ENCODE peak calls at places on chromosomes 3 and 15, in seven cellular contexts. Y is hepatocyte, W is lower lobe of right lung, Z is aorta, E is sigmoid colon, U is ovary, C is gastrocnemius medialis. M is an unnamed sample. For H3K9me3 and H3K4me1, the result is how much of the 10 kb centered on the place peaks cover.

GRCh38 chr15:63583027-63583426 is 14.2 kb upstream of the FBXL22 start:
- DNase-seq in Y (no peak), W (no peak), Z (no peak), E (no peak), U (no peak), C (no peak), M (no peak)

GRCh38 chr3:111882799-111883198 is 23.7 kb downstream of the PHLDB2 start:
- DNase-seq in Y (no peak), W (no peak), Z (no peak), E (no peak), U (no peak), C (no peak), M (no peak)

GRCh38 chr3:150454085-150454484 is 46.0 kb downstream of the TSC22D2 start:
- DNase-seq in Y (no peak), W (no peak), Z (no peak), E (no peak), U (no peak), C (no peak), M (no peak)

GRCh38 chr15:40845511-40846284 is 1.9 kb downstream of the SPINT1 start:
- DNase-seq in Y (peak), W (peak), Z (peak), E (no peak), U (no peak), C (no peak), M (no peak)

GRCh38 chr3:118607915-118608820 is 426.5 kb downstream of the IGSF11 start:
- DNase-seq in Y (no peak), W (no peak), Z (no peak), E (no peak), U (no peak), C (no peak), M (no peak)

GRCh38 chr15:85000937-85001336 is 19.3 kb downstream of the PDE8A start:
- DNase-seq in Y (no peak), W (no peak), Z (no peak), E (no peak), U (no peak), C (no peak), M (no peak)

GRCh38 chr15:70690012-70690411 is 73.3 kb downstream of the UACA start:
- DNase-seq in Y (no peak), W (no peak), Z (no peak), E (no peak), U (no peak), C (no peak), M (no peak)

GRCh38 chr15:65101418-65101890 is 13.5 kb downstream of the UBAP1L start:
- DNase-seq in Y (peak), W (peak), Z (peak), E (peak), U (peak), C (peak), M (peak)

GRCh38 chr3:73498764-73499622 is 125.7 kb downstream of the PDZRN3 start:
- DNase-seq in Y (no peak), W (no peak), Z (no peak), E (no peak), U (no peak), C (no peak), M (no peak)

GRCh38 chr3:54703906-54704305 is 224.0 kb downstream of the LRTM1 start:
- DNase-seq in Y (no peak), W (no peak), Z (no peak), E (no peak), U (no peak), C (no peak), M (no peak)

GRCh38 chr15:75673426-75674247 is 25.9 kb downstream of the SNX33 start:
- DNase-seq in Y (peak), W (peak), Z (peak), E (peak), U (peak), C (peak), M (peak)

GRCh38 chr3:67018789-67019525 is 20.9 kb downstream of the KBTBD8 start:
- DNase-seq in Y (no peak), W (no peak), Z (no peak), E (no peak), U (no peak), C (no peak), M (no peak)

GRCh38 chr3:149448331-149448831 is 26.1 kb upstream of the TM4SF4 start:
- DNase-seq in Y (no peak), W (no peak), Z (no peak), E (no peak), U (no peak), C (no peak), M (no peak)

GRCh38 chr3:59605318-59605717 is 555.5 kb upstream of the CFAP20DC start:
- DNase-seq in Y (no peak), W (no peak), Z (no peak), E (no peak), U (no peak), C (no peak), M (no peak)

GRCh38 chr3:194928183-194928736 is 242.6 kb downstream of the FAM43A start:
- DNase-seq in Y (peak), W (no peak), Z (no peak), E (no peak), U (no peak), C (no peak), M (no peak)

GRCh38 chr3:20391628-20392027 is 205.6 kb upstream of the SGO1 start:
- DNase-seq in Y (no peak), W (no peak), Z (no peak), E (no peak), U (no peak), C (no peak), M (no peak)

GRCh38 chr3:181326637-181327223 is 337.2 kb upstream of the DNAJC19 start:
- DNase-seq in Y (peak), W (no peak), Z (no peak), E (no peak), U (no peak), C (no peak), M (no peak)

GRCh38 chr15:23588268-23588667 is 22.8 kb downstream of the MKRN3 start:
- DNase-seq in Y (no peak), W (no peak), Z (no peak), E (no peak), U (no peak), C (no peak), M (no peak)

GRCh38 chr15:98671060-98672008 is 23.0 kb downstream of the IGF1R start:
- DNase-seq in Y (peak), W (no peak), Z (no peak), E (no peak), U (no peak), C (no peak), M (no peak)

GRCh38 chr15:93210995-93211394 is 122.0 kb upstream of the RGMA start:
- DNase-seq in Y (no peak), W (no peak), Z (no peak), E (no peak), U (no peak), C (peak), M (no peak)

GRCh38 chr3:186772281-186772885 is 11.0 kb upstream of the EIF4A2 start:
- DNase-seq in Y (no peak), W (no peak), Z (no peak), E (no peak), U (no peak), C (no peak), M (no peak)

GRCh38 chr3:98702166-98702565 is 61.0 kb upstream of the ST3GAL6 start:
- DNase-seq in Y (no peak), W (no peak), Z (no peak), E (no peak), U (no peak), C (no peak), M (no peak)

GRCh38 chr3:178741020-178741419 is 204.8 kb downstream of the KCNMB2 start:
- DNase-seq in Y (no peak), W (no peak), Z (no peak), E (no peak), U (no peak), C (no peak), M (no peak)

GRCh38 chr15:99511865-99512632 is 53.7 kb upstream of the MEF2A start:
- DNase-seq in Y (no peak), W (no peak), Z (no peak), E (no peak), U (no peak), C (peak), M (no peak)

GRCh38 chr15:25019434-25019833 is 64.6 kb downstream of the SNRPN start:
- DNase-seq in Y (no peak), W (no peak), Z (no peak), E (no peak), U (no peak), C (no peak), M (no peak)
- H3K9me3 ChIP-seq in Y (under half), W (half or more), Z (under half), E (under half), U (under half), C (under half), M (half or more)

GRCh38 chr3:31921833-31922232 is 59.2 kb downstream of the OSBPL10 start:
- DNase-seq in Y (no peak), W (no peak), Z (no peak), E (no peak), U (no peak), C (no peak), M (no peak)

GRCh38 chr3:31920310-31920709 is 60.8 kb downstream of the OSBPL10 start:
- DNase-seq in Y (no peak), W (no peak), Z (no peak), E (no peak), U (no peak), C (no peak), M (no peak)

GRCh38 chr3:31924628-31925270 is 56.3 kb downstream of the OSBPL10 start:
- DNase-seq in Y (no peak), W (no peak), Z (no peak), E (no peak), U (no peak), C (no peak), M (no peak)

GRCh38 chr3:31925271-31925630 is 55.8 kb downstream of the OSBPL10 start:
- DNase-seq in Y (no peak), W (no peak), Z (no peak), E (no peak), U (no peak), C (no peak), M (no peak)

GRCh38 chr3:31922962-31923361 is 58.1 kb downstream of the OSBPL10 start:
- DNase-seq in Y (peak), W (no peak), Z (no peak), E (no peak), U (no peak), C (no peak), M (no peak)
- H3K4me1 ChIP-seq in Y (under half), W (under half), Z (under half), E (under half), U (under half), C (under half), M (under half)

GRCh38 chr3:9843715-9844438 is at the start of gene RPUSD3:
- DNase-seq in Y (peak), W (peak), Z (peak), E (peak), U (peak), C (peak), M (peak)
- H3K4me3 ChIP-seq in Y (peak), W (peak), Z (peak), E (peak), U (peak), C (peak), M (peak)

DNA sequence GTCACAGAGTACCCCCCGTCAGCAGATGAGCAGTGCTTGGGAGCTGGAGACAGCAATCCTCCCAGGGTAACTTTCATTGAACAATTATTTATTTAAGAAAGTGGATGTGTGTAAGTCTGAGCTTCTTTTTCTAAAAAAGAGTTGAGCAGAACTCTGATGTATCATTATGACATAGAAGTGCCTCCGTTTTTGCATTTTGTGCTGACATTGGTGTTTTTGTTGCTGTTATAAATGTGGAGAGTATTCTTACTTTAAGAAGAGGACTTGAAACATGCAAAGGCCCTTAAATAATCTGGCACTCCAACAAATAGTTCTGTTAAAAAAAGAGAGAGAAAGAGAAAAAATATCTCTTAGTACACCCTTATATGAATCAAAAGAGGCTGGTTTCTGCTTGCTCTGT is 217.1 kb downstream of the AGBL1 start:
- DNase-seq in Y (no peak), W (no peak), Z (no peak), E (no peak), U (no peak), C (no peak), M (no peak)
- H3K9me3 ChIP-seq in Y (under half), W (under half), Z (under half), E (under half), U (under half), C (under half), M (under half)

DNA sequence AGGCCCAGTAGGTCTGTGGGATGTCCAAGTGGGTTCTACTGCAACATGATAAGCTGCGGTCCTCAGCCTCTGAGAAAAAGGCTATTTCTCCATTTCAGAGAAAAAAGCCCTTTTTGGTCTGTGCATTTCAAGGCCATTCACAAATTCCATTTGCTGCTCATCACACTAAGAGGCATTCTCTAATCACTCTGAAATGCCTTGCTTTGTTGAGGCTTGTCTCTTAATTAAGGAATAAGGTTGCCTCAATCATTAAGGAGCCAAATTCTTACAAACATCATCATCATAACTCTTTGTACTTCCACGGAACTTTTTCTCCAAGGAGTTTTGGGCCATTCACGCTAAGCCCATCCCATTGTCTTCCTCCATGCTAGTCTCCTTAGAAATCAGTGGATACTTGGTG is 74.4 kb downstream of the BOC start:
- DNase-seq in Y (no peak), W (no peak), Z (no peak), E (no peak), U (no peak), C (no peak), M (no peak)
- H3K4me1 ChIP-seq in Y (under half), W (under half), Z (under half), E (under half), U (under half), C (under half), M (under half)